ENCODE peak calls at places on chromosomes 6 and 20, in eight cellular contexts. M is nephron progenitor cell; R is CD14-positive monocyte; W is NCI-H1092 treated with DMSO at 0.1 percent for 48 hours; U is IMR-90; V is naive thymus-derived CD8-positive, alpha-beta T cell; T is GM03348; X is GDM1. Z is an unnamed sample.

GRCh38 chr6:2582268-2582667 is 168.5 kb downstream of the MYLK4 start:
- DNase-seq in V (no peak), T (no peak), W (no peak), M (no peak), U (no peak), X (no peak), R (no peak), Z (no peak)

GRCh38 chr6:4644962-4645361 is 131.2 kb upstream of the CDYL start:
- DNase-seq in U (peak; percentile 20), W (no peak), M (no peak), T (no peak), X (no peak), V (no peak), R (no peak), Z (no peak)

GRCh38 chr6:121504227-121504626 is 68.8 kb downstream of the GJA1 start:
- DNase-seq in V (no peak), X (no peak), U (peak; percentile 96), W (no peak), M (no peak), T (peak; percentile 57), R (no peak), Z (no peak)

GRCh38 chr6:63213325-63213724 is 2.1 kb downstream of the FKBP1C start:
- DNase-seq in V (no peak), M (no peak), X (no peak), W (no peak), T (no peak), R (no peak), U (no peak), Z (no peak)

GRCh38 chr6:44294832-44295791 is 18.0 kb downstream of the AARS2 start:
- DNase-seq in R (no peak), U (no peak), V (peak; percentile 52), T (no peak), M (no peak), X (no peak), W (no peak), Z (no peak)

GRCh38 chr6:74369556-74369993 is 673.6 kb downstream of the CD109 start:
- DNase-seq in X (no peak), T (peak; percentile 11), V (no peak), R (no peak), M (no peak), U (peak; percentile 97), W (no peak), Z (no peak)

GRCh38 chr20:62700261-62700925 is 8.2 kb upstream of the NTSR1 start:
- DNase-seq in R (no peak), M (no peak), X (no peak), V (no peak), U (no peak), W (no peak), T (no peak), Z (no peak)

GRCh38 chr20:45070932-45071632 is 29.8 kb downstream of the KCNS1 start:
- DNase-seq in T (no peak), R (no peak), V (no peak), U (peak; percentile 26), W (no peak), X (no peak), M (no peak), Z (no peak)

GRCh38 chr6:7108196-7108963 is 619 bp downstream of the RREB1 start:
- DNase-seq in M (peak; percentile 68), W (no peak), T (peak; percentile 77), R (no peak), V (peak; percentile 72), U (peak; percentile 49), X (no peak), Z (peak; percentile 62)

GRCh38 chr6:14549871-14550270 is 432.3 kb downstream of the CD83 start:
- DNase-seq in U (no peak), M (no peak), R (no peak), T (no peak), W (no peak), X (no peak), V (no peak), Z (no peak)

GRCh38 chr6:71181565-71181964 is 107.0 kb upstream of the OGFRL1 start:
- DNase-seq in T (peak; percentile 89), R (no peak), M (no peak), U (peak; percentile 87), X (no peak), V (no peak), W (no peak), Z (no peak)

GRCh38 chr6:23621026-23621425 is 505.0 kb upstream of the NRSN1 start:
- DNase-seq in V (no peak), R (no peak), T (no peak), U (peak; percentile 15), W (no peak), X (no peak), M (no peak), Z (no peak)

GRCh38 chr6:50849016-50849748 is 30.5 kb downstream of the TFAP2B start:
- DNase-seq in W (no peak), T (no peak), V (no peak), M (no peak), R (no peak), U (no peak), X (no peak), Z (peak; percentile 26)

GRCh38 chr6:10609038-10609437 is 85.4 kb downstream of the C6orf52 start:
- DNase-seq in T (no peak), X (no peak), U (no peak), W (no peak), R (no peak), M (no peak), V (no peak), Z (no peak)

GRCh38 chr20:10281911-10282310 is 63.3 kb downstream of the SNAP25 start:
- DNase-seq in M (no peak), T (no peak), U (no peak), V (no peak), W (no peak), R (no peak), X (no peak), Z (no peak)

GRCh38 chr20:64185276-64185900 is 21.1 kb downstream of the MYT1 start:
- DNase-seq in M (no peak), U (no peak), X (no peak), R (peak; percentile 40), T (no peak), V (no peak), W (no peak), Z (no peak)

GRCh38 chr6:118993803-118994231 is 58.9 kb upstream of the MCM9 start:
- DNase-seq in V (no peak), W (no peak), T (no peak), R (no peak), M (no peak), U (no peak), X (no peak), Z (no peak)

GRCh38 chr6:16239090-16239797 is 857 bp downstream of the GMPR start:
- DNase-seq in R (no peak), X (no peak), T (peak; percentile 58), W (peak; percentile 13), M (peak; percentile 48), U (peak; percentile 44), V (no peak), Z (peak; percentile 60)

GRCh38 chr6:75550544-75551167 is 51.0 kb upstream of the SENP6 start:
- DNase-seq in U (no peak), W (no peak), X (no peak), V (no peak), T (no peak), R (no peak), M (no peak), Z (no peak)

GRCh38 chr6:7624781-7625710 is 35.0 kb downstream of the SNRNP48 start:
- DNase-seq in X (no peak), V (no peak), T (no peak), R (no peak), U (no peak), M (no peak), W (no peak), Z (no peak)

Z was measured in endothelial cell.